ENCODE peak calls at places on chromosomes 3 and 15, in four cellular contexts. B is fibroblast of lung, C is GM23248, F is neural progenitor cell. M is an unnamed sample.
A peak's percentile ranks its signal among the peaks of the same experiment; 100 is the strongest.

GRCh38 chr3:95752199-95752598 is 1062.2 kb upstream of the EPHA6 start:
- DNase-seq in B (no peak), C (no peak), F (no peak), M (no peak)

GRCh38 chr3:177835008-177835407 is 637.7 kb upstream of the TBL1XR1 start:
- DNase-seq in B (peak; percentile 93), C (peak; percentile 82), F (no peak), M (peak; percentile 57)

GRCh38 chr3:141153679-141153966 is 78.0 kb upstream of the PXYLP1 start:
- DNase-seq in B (no peak), C (no peak), F (no peak), M (no peak)

GRCh38 chr15:81573098-81573746 is 199.2 kb upstream of the TMC3 start:
- DNase-seq in B (no peak), C (no peak), F (no peak), M (no peak)

GRCh38 chr15:98799461-98799971 is 151.2 kb downstream of the IGF1R start:
- DNase-seq in B (no peak), C (peak; percentile 32), F (peak; percentile 65), M (peak; percentile 87)

GRCh38 chr3:152272771-152273242 is 4.1 kb downstream of the MBNL1 start:
- DNase-seq in B (peak; percentile 84), C (peak; percentile 87), F (no peak), M (no peak)

GRCh38 chr3:170321326-170322034 is 36.0 kb upstream of the SKIL start:
- DNase-seq in B (no peak), C (no peak), F (no peak), M (no peak)

GRCh38 chr3:169112153-169112892 is 551.2 kb downstream of the MECOM start:
- DNase-seq in B (peak; percentile 62), C (peak; percentile 67), F (no peak), M (no peak)

GRCh38 chr3:57007513-57008415 is 52.7 kb upstream of the SPATA12 start:
- DNase-seq in B (peak; percentile 91), C (peak; percentile 94), F (no peak), M (no peak)

GRCh38 chr3:51967384-51968174 is at the start of gene PCBP4:
- DNase-seq in B (peak; percentile 30), C (peak; percentile 70), F (peak; percentile 93), M (no peak)

GRCh38 chr3:163939926-163940325 is 1138.4 kb downstream of the SI start:
- DNase-seq in B (no peak), C (no peak), F (peak; percentile 18), M (no peak)

GRCh38 chr3:38457111-38458003 is 3.7 kb downstream of the ACVR2B start:
- DNase-seq in B (no peak), C (no peak), F (no peak), M (no peak)

GRCh38 chr15:98000249-98001203 is 40.0 kb downstream of the ARRDC4 start:
- DNase-seq in B (no peak), C (peak; percentile 36), F (no peak), M (no peak)

GRCh38 chr3:9970020-9970652 is 16.5 kb downstream of the EMC3 start:
- DNase-seq in B (peak; percentile 58), C (peak; percentile 87), F (no peak), M (no peak)

GRCh38 chr3:42535981-42536784 is 33.7 kb downstream of the VIPR1 start:
- DNase-seq in B (no peak), C (peak; percentile 38), F (peak; percentile 73), M (no peak)

GRCh38 chr15:96053039-96054021 is 277.2 kb upstream of the NR2F2 start:
- DNase-seq in B (peak; percentile 41), C (peak; percentile 9), F (peak; percentile 67), M (no peak)

GRCh38 chr3:22175899-22176298 is 424.9 kb upstream of the ZNF385D start:
- DNase-seq in B (peak; percentile 16), C (peak; percentile 31), F (no peak), M (no peak)

GRCh38 chr3:142586803-142587406 is 8.4 kb upstream of the ATR start:
- DNase-seq in B (peak; percentile 84), C (peak; percentile 92), F (peak; percentile 85), M (no peak)

GRCh38 chr3:139745831-139746230 is 68.1 kb upstream of the NMNAT3 start:
- DNase-seq in B (peak; percentile 75), C (peak; percentile 41), F (no peak), M (no peak)

GRCh38 chr3:192758654-192759053 is 31.3 kb upstream of the FGF12 start:
- DNase-seq in B (no peak), C (no peak), F (no peak), M (no peak)

GRCh38 chr15:70156781-70157261 is 59.1 kb upstream of the TLE3 start:
- DNase-seq in B (peak; percentile 58), C (peak; percentile 85), F (no peak), M (no peak)

GRCh38 chr3:29410200-29410599 is 129.3 kb downstream of the RBMS3 start:
- DNase-seq in B (no peak), C (no peak), F (no peak), M (no peak)

GRCh38 chr3:58659051-58659675 is 7.4 kb downstream of the FAM3D start:
- DNase-seq in B (peak; percentile 29), C (peak; percentile 59), F (peak; percentile 60), M (no peak)

GRCh38 chr3:189513281-189514151 is 117.7 kb upstream of the TP63 start:
- DNase-seq in B (no peak), C (no peak), F (no peak), M (no peak)

DNA sequence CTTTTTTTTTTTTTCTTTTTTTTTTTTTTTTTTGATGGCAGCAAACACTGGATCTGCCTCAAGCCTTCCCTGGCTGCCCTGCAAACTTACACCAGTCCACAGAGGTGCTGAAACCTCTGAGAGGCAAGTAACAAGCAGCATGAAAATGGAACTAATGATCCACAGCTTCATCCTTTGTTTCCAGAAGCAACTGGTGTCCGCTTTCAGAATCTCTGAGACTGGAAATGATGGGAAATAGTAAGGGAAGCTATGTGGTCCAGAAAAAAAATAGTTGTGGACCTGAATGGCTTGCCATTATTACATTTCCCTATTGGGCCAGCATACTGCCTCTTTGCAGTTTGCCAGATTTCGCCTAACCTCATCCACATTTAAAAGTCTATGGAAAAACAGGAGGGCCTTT is 134.2 kb downstream of the TMCO5A start:
- DNase-seq in B (no peak), C (peak; percentile 26), F (peak; percentile 36), M (no peak)
- H3K27ac ChIP-seq in B (peak overlapping the region; percentile 88), C (peak overlapping the region; percentile 97), F (peak overlapping the region; percentile 42), M (peak overlapping the region; percentile 22)

GRCh38 chr15:51678081-51678480 is 3.2 kb upstream of the SCG3 start:
- DNase-seq in B (no peak), C (peak; percentile 19), F (no peak), M (no peak)

GRCh38 chr15:51680316-51680715 is 987 bp upstream of the SCG3 start:
- DNase-seq in B (no peak), C (no peak), F (no peak), M (no peak)

GRCh38 chr15:51677453-51677852 is 3.9 kb upstream of the SCG3 start:
- DNase-seq in B (no peak), C (no peak), F (no peak), M (no peak)

DNA sequence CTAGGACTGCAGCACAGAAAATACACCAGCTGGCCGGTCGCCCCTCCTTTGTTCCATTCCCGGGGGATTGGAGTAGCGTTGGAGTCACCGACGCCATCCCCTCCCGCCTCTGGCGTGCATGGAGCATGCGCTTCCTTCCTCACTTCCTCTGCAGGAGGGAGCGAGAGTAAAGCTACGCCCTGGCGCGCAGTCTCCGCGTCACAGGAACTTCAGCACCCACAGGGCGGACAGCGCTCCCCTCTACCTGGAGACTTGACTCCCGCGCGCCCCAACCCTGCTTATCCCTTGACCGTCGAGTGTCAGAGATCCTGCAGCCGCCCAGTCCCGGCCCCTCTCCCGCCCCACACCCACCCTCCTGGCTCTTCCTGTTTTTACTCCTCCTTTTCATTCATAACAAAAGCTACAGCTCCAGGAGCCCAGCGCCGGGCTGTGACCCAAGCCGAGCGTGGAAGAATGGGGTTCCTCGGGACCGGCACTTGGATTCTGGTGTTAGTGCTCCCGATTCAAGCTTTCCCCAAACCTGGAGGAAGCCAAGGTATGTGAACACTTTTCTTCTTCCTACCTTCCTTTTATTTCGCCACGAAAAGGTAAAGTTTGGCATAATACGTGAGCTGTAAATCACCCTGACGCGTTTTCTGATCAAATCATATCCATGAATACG is at the start of gene SCG3:
- DNase-seq in B (peak; percentile 66), C (peak; percentile 59), F (peak; percentile 97), M (no peak)
- TF ChIP-seq EZH2 in B (no peak), C (no peak), F (peak; percentile 47), M (no peak)

GRCh38 chr3:45123841-45124269 is 22.3 kb downstream of the CDCP1 start:
- DNase-seq in B (peak; percentile 84), C (peak; percentile 96), F (peak; percentile 29), M (no peak)

GRCh38 chr3:45124379-45124778 is 21.8 kb downstream of the CDCP1 start:
- DNase-seq in B (peak; percentile 83), C (peak; percentile 95), F (no peak), M (no peak)

GRCh38 chr3:45125550-45126026 is 20.6 kb downstream of the CDCP1 start:
- DNase-seq in B (no peak), C (no peak), F (no peak), M (no peak)

GRCh38 chr3:45126730-45127129 is 19.4 kb downstream of the CDCP1 start:
- DNase-seq in B (no peak), C (no peak), F (no peak), M (no peak)

DNA sequence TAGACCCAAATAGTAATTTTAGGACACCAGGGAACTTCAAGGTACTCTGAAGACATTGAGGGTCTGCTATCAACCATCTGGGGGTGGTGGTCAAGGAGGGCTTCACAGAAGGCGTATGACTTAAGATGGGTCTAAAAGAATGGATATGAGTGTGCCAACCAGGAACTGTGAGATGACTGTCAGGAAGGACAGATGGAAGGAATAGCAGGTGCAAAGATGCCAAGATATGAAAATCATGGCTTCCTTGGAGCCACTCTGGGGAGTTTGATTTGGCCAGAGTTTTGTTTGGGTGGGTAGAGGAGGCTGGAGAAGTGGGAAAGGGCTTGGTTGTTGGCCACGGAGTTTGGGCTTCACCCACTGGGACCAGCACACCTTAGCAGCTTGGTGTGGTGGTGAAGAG is 21.2 kb downstream of the CDCP1 start:
- DNase-seq in B (no peak), C (no peak), F (no peak), M (no peak)
- H3K9ac ChIP-seq in B (no peak overlapping the region), C (no peak overlapping the region), F (no peak overlapping the region), M (no peak overlapping the region)

DNA sequence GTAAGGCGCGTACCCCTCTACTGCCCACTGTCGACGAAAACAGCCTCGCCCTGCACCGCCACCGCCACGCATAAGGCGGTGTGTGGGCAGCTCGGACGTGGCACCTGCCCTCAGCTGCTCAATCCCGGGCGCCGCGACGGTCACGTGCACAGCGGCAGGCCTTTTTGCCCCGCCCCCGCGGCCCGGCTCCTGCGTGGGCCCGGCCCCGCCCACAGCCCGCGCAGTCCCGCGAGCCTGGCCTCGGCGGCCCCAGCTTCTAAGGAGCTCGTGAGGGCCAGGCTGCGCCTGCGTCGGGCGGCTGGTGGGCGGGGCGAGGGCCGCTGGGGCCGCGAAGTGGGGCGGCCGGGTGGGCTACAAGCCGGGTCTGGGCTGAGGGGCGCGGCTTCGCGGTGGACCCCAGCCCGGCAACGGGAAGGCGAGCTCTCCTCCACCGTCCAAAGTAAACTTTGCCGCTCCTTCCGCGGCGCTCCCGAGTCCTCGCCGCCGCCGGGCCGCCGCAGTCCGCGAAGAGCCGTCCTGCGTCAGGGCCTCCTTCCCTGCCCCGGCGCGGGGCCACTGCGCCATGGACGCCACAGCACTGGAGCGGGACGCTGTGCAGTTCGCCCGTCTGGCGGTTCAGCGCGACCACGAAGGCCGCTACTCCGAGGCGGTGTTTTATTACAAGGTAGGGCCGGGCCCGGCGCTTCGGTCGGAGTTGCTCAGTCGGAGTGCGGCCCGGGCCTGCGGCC is at the start of gene CAPN7:
- DNase-seq in B (peak; percentile 91), C (peak; percentile 99), F (peak; percentile 94), M (no peak)
- H3K27ac ChIP-seq in B (peak within 1 kb of the TSS; percentile 87), C (peak within 1 kb of the TSS; percentile 73), F (peak within 1 kb of the TSS; percentile 70), M (no peak within 1 kb of the TSS)

M was measured in SK-N-MC.